ENCODE peak calls at places on chromosomes 7 and 10, in seven cellular contexts. One of them, this sample, is unnamed.

GRCh38 chr10:86440874-86441838 is 74.6 kb upstream of the GRID1 start:
- DNase-seq in stomach: no peak
- DNase-seq in sigmoid colon: no peak
- DNase-seq in SJSA1: peak; percentile 23
- DNase-seq in dorsolateral prefrontal cortex: no peak
- DNase-seq in A549: peak; percentile 94
- DNase-seq in PC-9: no peak
- DNase-seq in this sample: peak; percentile 11

GRCh38 chr7:80630611-80631010 is 7.8 kb upstream of the CD36 start:
- DNase-seq in stomach: no peak
- DNase-seq in SJSA1: peak; percentile 38
- DNase-seq in A549: no peak
- DNase-seq in sigmoid colon: no peak
- DNase-seq in PC-9: no peak
- DNase-seq in dorsolateral prefrontal cortex: no peak
- DNase-seq in this sample: no peak

GRCh38 chr7:32217841-32218467 is 147.7 kb upstream of the PDE1C start:
- DNase-seq in A549: no peak
- DNase-seq in SJSA1: no peak
- DNase-seq in stomach: no peak
- DNase-seq in PC-9: no peak
- DNase-seq in sigmoid colon: no peak
- DNase-seq in dorsolateral prefrontal cortex: peak; percentile 7
- DNase-seq in this sample: no peak

GRCh38 chr10:3825244-3825643 is 40.2 kb upstream of the KLF6 start:
- DNase-seq in A549: peak; percentile 89
- DNase-seq in PC-9: peak; percentile 92
- DNase-seq in dorsolateral prefrontal cortex: no peak
- DNase-seq in stomach: no peak
- DNase-seq in SJSA1: peak; percentile 89
- DNase-seq in sigmoid colon: no peak
- DNase-seq in this sample: no peak

GRCh38 chr7:92872701-92873100 is 36.3 kb upstream of the CDK6 start:
- DNase-seq in sigmoid colon: no peak
- DNase-seq in stomach: no peak
- DNase-seq in SJSA1: no peak
- DNase-seq in dorsolateral prefrontal cortex: no peak
- DNase-seq in PC-9: no peak
- DNase-seq in A549: no peak
- DNase-seq in this sample: no peak

GRCh38 chr7:140425718-140426117 is 21.9 kb downstream of the RAB19 start:
- DNase-seq in PC-9: no peak
- DNase-seq in stomach: no peak
- DNase-seq in A549: no peak
- DNase-seq in dorsolateral prefrontal cortex: no peak
- DNase-seq in SJSA1: no peak
- DNase-seq in sigmoid colon: no peak
- DNase-seq in this sample: no peak

GRCh38 chr10:79483948-79484347 is 28.4 kb upstream of the EIF5AL1 start:
- DNase-seq in dorsolateral prefrontal cortex: no peak
- DNase-seq in SJSA1: peak; percentile 18
- DNase-seq in sigmoid colon: peak; percentile 72
- DNase-seq in PC-9: no peak
- DNase-seq in A549: no peak
- DNase-seq in stomach: no peak
- DNase-seq in this sample: no peak

GRCh38 chr7:131007439-131008330 is 273.7 kb upstream of the KLF14 start:
- DNase-seq in dorsolateral prefrontal cortex: peak; percentile 54
- DNase-seq in stomach: peak; percentile 73
- DNase-seq in A549: peak; percentile 93
- DNase-seq in PC-9: peak; percentile 97
- DNase-seq in sigmoid colon: peak; percentile 78
- DNase-seq in SJSA1: peak; percentile 86
- DNase-seq in this sample: no peak

GRCh38 chr10:121340176-121340850 is 257.9 kb downstream of the FGFR2 start:
- DNase-seq in sigmoid colon: no peak
- DNase-seq in SJSA1: no peak
- DNase-seq in dorsolateral prefrontal cortex: no peak
- DNase-seq in PC-9: no peak
- DNase-seq in A549: no peak
- DNase-seq in stomach: no peak
- DNase-seq in this sample: no peak

GRCh38 chr7:75617634-75618234 is 121.0 kb downstream of the HIP1 start:
- DNase-seq in stomach: peak; percentile 56
- DNase-seq in sigmoid colon: peak; percentile 82
- DNase-seq in dorsolateral prefrontal cortex: no peak
- DNase-seq in SJSA1: no peak
- DNase-seq in A549: peak; percentile 38
- DNase-seq in PC-9: peak; percentile 99
- DNase-seq in this sample: no peak

GRCh38 chr7:37920619-37921339 is at the start of gene EPDR1:
- DNase-seq in dorsolateral prefrontal cortex: peak; percentile 62
- DNase-seq in sigmoid colon: peak; percentile 73
- DNase-seq in stomach: no peak
- DNase-seq in PC-9: peak; percentile 49
- DNase-seq in A549: peak; percentile 89
- DNase-seq in SJSA1: peak; percentile 71
- DNase-seq in this sample: no peak

GRCh38 chr7:8149222-8149621 is 112.7 kb downstream of the ICA1 start:
- DNase-seq in sigmoid colon: no peak
- DNase-seq in A549: no peak
- DNase-seq in stomach: no peak
- DNase-seq in dorsolateral prefrontal cortex: no peak
- DNase-seq in SJSA1: no peak
- DNase-seq in PC-9: no peak
- DNase-seq in this sample: no peak

GRCh38 chr10:97547889-97548485 is 24.6 kb upstream of the ANKRD2 start:
- DNase-seq in sigmoid colon: no peak
- DNase-seq in stomach: no peak
- DNase-seq in SJSA1: no peak
- DNase-seq in dorsolateral prefrontal cortex: no peak
- DNase-seq in A549: no peak
- DNase-seq in PC-9: no peak
- DNase-seq in this sample: no peak

GRCh38 chr7:134678115-134678514 is 31.5 kb downstream of the BPGM start:
- DNase-seq in stomach: no peak
- DNase-seq in sigmoid colon: no peak
- DNase-seq in A549: no peak
- DNase-seq in PC-9: no peak
- DNase-seq in SJSA1: no peak
- DNase-seq in dorsolateral prefrontal cortex: no peak
- DNase-seq in this sample: no peak

GRCh38 chr7:129210256-129210988 is 14.4 kb upstream of the AHCYL2 start:
- DNase-seq in A549: peak; percentile 60
- DNase-seq in PC-9: no peak
- DNase-seq in sigmoid colon: peak; percentile 88
- DNase-seq in dorsolateral prefrontal cortex: peak; percentile 67
- DNase-seq in stomach: peak; percentile 84
- DNase-seq in SJSA1: peak; percentile 38
- DNase-seq in this sample: no peak

GRCh38 chr10:101894266-101894665 is 50.7 kb upstream of the KCNIP2 start:
- DNase-seq in A549: no peak
- DNase-seq in stomach: no peak
- DNase-seq in PC-9: no peak
- DNase-seq in dorsolateral prefrontal cortex: no peak
- DNase-seq in SJSA1: no peak
- DNase-seq in sigmoid colon: no peak
- DNase-seq in this sample: no peak

GRCh38 chr10:91726355-91726754 is 71.9 kb upstream of the TNKS2 start:
- DNase-seq in dorsolateral prefrontal cortex: no peak
- DNase-seq in SJSA1: no peak
- DNase-seq in sigmoid colon: no peak
- DNase-seq in A549: no peak
- DNase-seq in PC-9: no peak
- DNase-seq in stomach: no peak
- DNase-seq in this sample: no peak

GRCh38 chr7:45718464-45719330 is 144.5 kb downstream of the ADCY1 start:
- DNase-seq in sigmoid colon: no peak
- DNase-seq in A549: no peak
- DNase-seq in stomach: no peak
- DNase-seq in PC-9: no peak
- DNase-seq in dorsolateral prefrontal cortex: no peak
- DNase-seq in SJSA1: no peak
- DNase-seq in this sample: no peak

GRCh38 chr10:86250399-86250798 is 116.2 kb downstream of the GRID1 start:
- DNase-seq in sigmoid colon: no peak
- DNase-seq in SJSA1: no peak
- DNase-seq in dorsolateral prefrontal cortex: no peak
- DNase-seq in stomach: no peak
- DNase-seq in PC-9: no peak
- DNase-seq in A549: no peak
- DNase-seq in this sample: no peak

GRCh38 chr7:27140108-27140842 is 3.2 kb downstream of the HOXA5 start:
- DNase-seq in dorsolateral prefrontal cortex: no peak
- DNase-seq in A549: no peak
- DNase-seq in stomach: no peak
- DNase-seq in PC-9: no peak
- DNase-seq in SJSA1: no peak
- DNase-seq in sigmoid colon: no peak
- DNase-seq in this sample: no peak
- H3K4me3 ChIP-seq in dorsolateral prefrontal cortex: no peak overlapping the region
- H3K4me3 ChIP-seq in A549: no peak overlapping the region
- H3K4me3 ChIP-seq in stomach: peak overlapping the region; percentile 46
- H3K4me3 ChIP-seq in PC-9: no peak overlapping the region
- H3K4me3 ChIP-seq in SJSA1: no peak overlapping the region
- H3K4me3 ChIP-seq in sigmoid colon: peak overlapping the region; percentile 22
- H3K4me3 ChIP-seq in this sample: peak overlapping the region; percentile 94

DNA sequence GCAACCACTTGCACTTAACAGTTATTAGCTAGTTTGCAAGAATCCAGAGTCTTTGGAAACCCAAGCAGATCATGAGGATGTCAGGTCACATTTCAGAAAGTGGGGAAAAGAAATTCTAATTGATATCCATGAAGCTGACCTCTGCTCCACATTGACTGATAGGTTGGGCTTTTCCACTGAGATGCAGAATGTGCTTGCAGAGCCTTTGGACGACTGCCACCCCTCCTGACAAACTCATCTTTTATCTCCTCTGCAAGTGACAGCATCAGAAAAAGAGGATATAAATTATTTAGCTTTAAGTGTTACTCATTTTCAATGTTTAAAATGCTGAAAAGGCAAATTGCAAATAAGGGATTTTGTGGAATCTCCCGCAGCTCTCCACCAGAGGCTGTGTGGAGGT is 75.3 kb downstream of the C10orf90 start:
- DNase-seq in PC-9: no peak
- DNase-seq in stomach: no peak
- DNase-seq in A549: no peak
- DNase-seq in dorsolateral prefrontal cortex: peak; percentile 52
- DNase-seq in SJSA1: no peak
- DNase-seq in sigmoid colon: no peak
- DNase-seq in this sample: no peak
- H3K27ac ChIP-seq in PC-9: no peak overlapping the region
- H3K27ac ChIP-seq in stomach: no peak overlapping the region
- H3K27ac ChIP-seq in A549: no peak overlapping the region
- H3K27ac ChIP-seq in dorsolateral prefrontal cortex: peak overlapping the region; percentile 61
- H3K27ac ChIP-seq in SJSA1: no peak overlapping the region
- H3K27ac ChIP-seq in sigmoid colon: no peak overlapping the region
- H3K27ac ChIP-seq in this sample: no peak overlapping the region

GRCh38 chr7:95859434-95859833 is 87.1 kb downstream of the DYNC1I1 start:
- DNase-seq in sigmoid colon: no peak
- DNase-seq in stomach: no peak
- DNase-seq in SJSA1: peak; percentile 75
- DNase-seq in dorsolateral prefrontal cortex: no peak
- DNase-seq in PC-9: no peak
- DNase-seq in A549: peak; percentile 3
- DNase-seq in this sample: no peak
- H3K4me3 ChIP-seq in sigmoid colon: no peak overlapping the region
- H3K4me3 ChIP-seq in stomach: no peak overlapping the region
- H3K4me3 ChIP-seq in SJSA1: no peak overlapping the region
- H3K4me3 ChIP-seq in dorsolateral prefrontal cortex: no peak overlapping the region
- H3K4me3 ChIP-seq in PC-9: no peak overlapping the region
- H3K4me3 ChIP-seq in A549: no peak overlapping the region
- H3K4me3 ChIP-seq in this sample: no peak overlapping the region

DNA sequence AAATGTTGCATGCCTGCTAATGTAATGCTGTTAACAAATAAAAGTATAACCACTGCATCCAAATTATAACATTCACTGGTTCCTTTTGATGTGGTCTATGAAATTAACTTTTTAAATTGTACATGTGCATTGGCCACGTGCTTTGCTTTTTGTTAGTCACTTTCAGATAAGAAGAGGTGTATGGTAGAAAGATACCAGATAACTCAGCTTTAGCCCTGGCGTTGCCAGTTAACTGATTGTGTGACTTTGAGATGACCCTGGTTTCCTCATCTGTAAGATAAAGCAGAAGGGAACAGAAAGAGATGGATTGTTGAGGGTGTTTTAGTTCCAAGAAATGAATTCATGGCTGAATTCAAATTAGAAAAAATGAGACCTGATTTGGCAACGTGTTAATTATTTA is 1.9 kb upstream of the TRDMT1 start:
- DNase-seq in SJSA1: no peak
- DNase-seq in A549: no peak
- DNase-seq in stomach: no peak
- DNase-seq in sigmoid colon: no peak
- DNase-seq in dorsolateral prefrontal cortex: no peak
- DNase-seq in PC-9: no peak
- DNase-seq in this sample: no peak
- H3K27ac ChIP-seq in SJSA1: no peak overlapping the region
- H3K27ac ChIP-seq in A549: no peak overlapping the region
- H3K27ac ChIP-seq in stomach: no peak overlapping the region
- H3K27ac ChIP-seq in sigmoid colon: no peak overlapping the region
- H3K27ac ChIP-seq in dorsolateral prefrontal cortex: no peak overlapping the region
- H3K27ac ChIP-seq in PC-9: no peak overlapping the region
- H3K27ac ChIP-seq in this sample: no peak overlapping the region

GRCh38 chr10:80702143-80702542 is 164.4 kb downstream of the SH2D4B start:
- DNase-seq in A549: no peak
- DNase-seq in stomach: no peak
- DNase-seq in PC-9: no peak
- DNase-seq in sigmoid colon: no peak
- DNase-seq in SJSA1: no peak
- DNase-seq in dorsolateral prefrontal cortex: peak; percentile 55
- DNase-seq in this sample: no peak
- H3K4me3 ChIP-seq in A549: no peak overlapping the region
- H3K4me3 ChIP-seq in stomach: no peak overlapping the region
- H3K4me3 ChIP-seq in PC-9: no peak overlapping the region
- H3K4me3 ChIP-seq in sigmoid colon: no peak overlapping the region
- H3K4me3 ChIP-seq in SJSA1: no peak overlapping the region
- H3K4me3 ChIP-seq in dorsolateral prefrontal cortex: no peak overlapping the region
- H3K4me3 ChIP-seq in this sample: no peak overlapping the region